ENCODE peak calls at places on chromosomes 2 and 18, in five cellular contexts. I is fibroblast of the aortic adventitia, A is NCI-H1694 treated with DMSO at 0.1 percent for 48 hours, J is colonic mucosa, D is body of pancreas. T is an unnamed sample.

GRCh38 chr2:60957224-60957623 is 60.3 kb upstream of the PEX13 start:
- DNase-seq in I (no peak), A (no peak), J (no peak), D (no peak), T (no peak)

GRCh38 chr2:28102455-28102874 is 211.9 kb downstream of the BABAM2 start:
- DNase-seq in D (no peak), I (peak), A (no peak), J (no peak), T (no peak)

GRCh38 chr2:20599001-20599600 is 51.8 kb downstream of the HS1BP3 start:
- DNase-seq in J (no peak), D (peak), I (no peak), A (no peak), T (no peak)

GRCh38 chr2:152598975-152599724 is 118.1 kb downstream of the PRPF40A start:
- DNase-seq in D (no peak), J (no peak), A (no peak), I (no peak), T (no peak)

GRCh38 chr18:47724186-47724975 is 206.1 kb downstream of the SMAD2 start:
- DNase-seq in D (no peak), J (no peak), A (no peak), I (no peak), T (no peak)

GRCh38 chr2:173865976-173866857 is 99.0 kb downstream of the SP3 start:
- DNase-seq in A (no peak), J (no peak), D (no peak), I (no peak), T (no peak)

GRCh38 chr2:217900010-217900779 is 102.6 kb downstream of the TNS1 start:
- DNase-seq in J (no peak), D (peak), A (peak), I (no peak), T (no peak)

GRCh38 chr18:7908686-7909299 is 341.7 kb downstream of the PTPRM start:
- DNase-seq in A (no peak), D (no peak), I (no peak), J (no peak), T (no peak)

GRCh38 chr2:24913896-24914295 is 6.1 kb downstream of the ADCY3 start:
- DNase-seq in D (no peak), I (no peak), J (no peak), A (no peak), T (no peak)

GRCh38 chr2:27353762-27354596 is 2.6 kb downstream of the GTF3C2 start:
- DNase-seq in A (no peak), J (no peak), I (peak), D (no peak), T (no peak)

GRCh38 chr2:233039217-233040173 is 7.0 kb downstream of the NEU2 start:
- DNase-seq in J (no peak), A (no peak), D (no peak), I (no peak), T (no peak)

T was measured in kidney epithelial cell.